ENCODE peak calls at places on chromosomes 7 and 10, in eight cellular contexts. K, V, T, W, G, S, D and P are unnamed samples.

GRCh38 chr7:73831656-73832579 is 1.1 kb downstream of the CLDN4 start:
- DNase-seq in K (no peak), V (no peak), T (no peak), W (no peak), G (no peak), S (peak), D (no peak), P (no peak)

GRCh38 chr10:132685121-132685891 is 100.6 kb downstream of the NKX6-2 start:
- DNase-seq in K (no peak), V (peak), T (no peak), W (peak), G (peak), S (no peak), D (peak), P (no peak)

GRCh38 chr10:107442035-107442505 is 277.6 kb upstream of the SORCS1 start:
- DNase-seq in K (no peak), V (no peak), T (no peak), W (no peak), G (no peak), S (no peak), D (no peak), P (peak)

GRCh38 chr7:50351267-50351666 is 46.8 kb downstream of the IKZF1 start:
- DNase-seq in K (no peak), V (no peak), T (no peak), W (no peak), G (no peak), S (no peak), D (no peak), P (no peak)

GRCh38 chr7:145036592-145037386 is 200.9 kb upstream of the TPK1 start:
- DNase-seq in K (peak), V (no peak), T (peak), W (peak), G (peak), S (peak), D (peak), P (no peak)

GRCh38 chr10:113469796-113470195 is 83.1 kb upstream of the HABP2 start:
- DNase-seq in K (no peak), V (no peak), T (no peak), W (no peak), G (no peak), S (no peak), D (no peak), P (no peak)

GRCh38 chr10:42958142-42958868 is 118.6 kb upstream of the RET start:
- DNase-seq in K (no peak), V (no peak), T (no peak), W (no peak), G (no peak), S (no peak), D (no peak), P (no peak)

GRCh38 chr10:124119933-124120332 is 26.5 kb upstream of the CHST15 start:
- DNase-seq in K (no peak), V (no peak), T (no peak), W (peak), G (no peak), S (no peak), D (no peak), P (no peak)

GRCh38 chr10:100345570-100346330 is 1.3 kb upstream of the SCD start:
- DNase-seq in K (no peak), V (no peak), T (no peak), W (no peak), G (peak), S (no peak), D (no peak), P (peak)

GRCh38 chr7:142140560-142140959 is 29.0 kb downstream of the MGAM2 start:
- DNase-seq in K (no peak), V (no peak), T (no peak), W (no peak), G (no peak), S (no peak), D (no peak), P (no peak)

GRCh38 chr10:51244739-51245138 is 170.5 kb downstream of the PRKG1 start:
- DNase-seq in K (no peak), V (no peak), T (no peak), W (no peak), G (no peak), S (no peak), D (no peak), P (no peak)

GRCh38 chr7:45881759-45882464 is 6.4 kb upstream of the IGFBP1 start:
- DNase-seq in K (no peak), V (peak), T (no peak), W (no peak), G (no peak), S (no peak), D (no peak), P (peak)

GRCh38 chr10:85666987-85667386 is 699.6 kb downstream of the GRID1 start:
- DNase-seq in K (no peak), V (no peak), T (no peak), W (no peak), G (no peak), S (no peak), D (no peak), P (no peak)

GRCh38 chr7:76155938-76156337 is 45.8 kb upstream of the SRRM3 start:
- DNase-seq in K (no peak), V (no peak), T (no peak), W (peak), G (no peak), S (no peak), D (no peak), P (no peak)

GRCh38 chr10:124650820-124651401 is 93.3 kb downstream of the FAM53B start:
- DNase-seq in K (peak), V (no peak), T (peak), W (no peak), G (no peak), S (no peak), D (no peak), P (no peak)

GRCh38 chr7:74121401-74122249 is 38.0 kb downstream of the LIMK1 start:
- DNase-seq in K (no peak), V (no peak), T (no peak), W (no peak), G (no peak), S (no peak), D (no peak), P (no peak)